ENCODE peak calls at places on chromosomes 5 and 9, in six cellular contexts. C is CD4-positive, alpha-beta T cell; A is stimulated activated CD4-positive, alpha-beta T cell treated with anti-CD3 and anti-CD28 coated beads, Interleukin-2, amount 100 ng/mL, for 48 hours; V is NCI-H510A; F is activated CD4-positive, alpha-beta T cell treated with anti-CD3 and anti-CD28 coated beads, Interleukin-2, amount 10 ng/mL, durations not matched to agents 7 days and 5 days; Q is T-helper 2 cell. D is an unnamed sample.

GRCh38 chr5:79112703-79113058 is 1.1 kb downstream of the BHMT start:
- DNase-seq in C (no peak), A (no peak), V (no peak), F (no peak), Q (no peak), D (no peak)

GRCh38 chr5:142726188-142726731 is 40.4 kb upstream of the FGF1 start:
- DNase-seq in C (no peak), A (no peak), V (no peak), F (no peak), Q (no peak), D (no peak)

GRCh38 chr5:112975721-112976431 is 722 bp upstream of the DCP2 start:
- DNase-seq in C (no peak), A (no peak), V (no peak), F (no peak), Q (no peak), D (no peak)

GRCh38 chr5:146645382-146645781 is 129.4 kb upstream of the GPR151 start:
- DNase-seq in C (no peak), A (no peak), V (no peak), F (no peak), Q (no peak), D (no peak)

GRCh38 chr9:87337335-87338074 is 160.2 kb upstream of the DAPK1 start:
- DNase-seq in C (no peak), A (no peak), V (no peak), F (no peak), Q (no peak), D (peak)

GRCh38 chr5:172881691-172882370 is 47.8 kb downstream of the ERGIC1 start:
- DNase-seq in C (no peak), A (no peak), V (no peak), F (no peak), Q (peak), D (no peak)

GRCh38 chr5:123881791-123882244 is 369.8 kb downstream of the CSNK1G3 start:
- DNase-seq in C (no peak), A (no peak), V (no peak), F (no peak), Q (no peak), D (no peak)

GRCh38 chr9:22041792-22042191 is 32.7 kb upstream of the CDKN2B start:
- DNase-seq in C (no peak), A (no peak), V (no peak), F (no peak), Q (no peak), D (no peak)

GRCh38 chr5:103587185-103587748 is 24.7 kb upstream of the NUDT12 start:
- DNase-seq in C (no peak), A (no peak), V (no peak), F (no peak), Q (no peak), D (no peak)

GRCh38 chr9:27491164-27491563 is 32.9 kb upstream of the IFNK start:
- DNase-seq in C (no peak), A (no peak), V (no peak), F (no peak), Q (no peak), D (no peak)

GRCh38 chr9:29778281-29778849 is 2205.1 kb upstream of the C9orf72 start:
- DNase-seq in C (no peak), A (no peak), V (no peak), F (no peak), Q (no peak), D (no peak)